ENCODE peak calls at places on chromosomes 1 and 21, in ten cellular contexts. A is CD4-positive, alpha-beta memory T cell; D is AG09309; I is activated CD4-positive, alpha-beta T cell treated with anti-CD3 and anti-CD28 coated beads, Interleukin-2, amount 50 U/mL, for 48 hours; U is T-helper 2 cell; B is NCI-H446 treated with DMSO at 0.1 percent for 48 hours; W is foreskin fibroblast; R is stimulated activated naive B cell treated with anti-CD40 and anti-IgM and Interleukin-4, amounts not matched to agents 10 μg/mL and 1 μg/mL and 100 μg/mL, for 72 hours; G is substantia nigra; Y is iris pigment epithelial cell. K is an unnamed sample.

GRCh38 chr1:89516055-89516454 is 8.6 kb upstream of the LRRC8B start:
- DNase-seq in A (no peak), D (no peak), I (no peak), U (no peak), B (no peak), W (peak), R (no peak), G (no peak), Y (peak), K (no peak)

GRCh38 chr21:16420086-16420724 is 690.4 kb downstream of the USP25 start:
- DNase-seq in A (no peak), D (no peak), I (no peak), U (no peak), B (peak), W (peak), R (no peak), G (no peak), Y (peak), K (no peak)

GRCh38 chr1:182595641-182596240 is 6.7 kb upstream of the RNASEL start:
- DNase-seq in A (peak), D (no peak), I (peak), U (peak), B (peak), W (peak), R (peak), G (peak), Y (peak), K (no peak)

GRCh38 chr1:6351480-6352137 is 42.0 kb downstream of the ACOT7 start:
- DNase-seq in A (no peak), D (no peak), I (no peak), U (no peak), B (peak), W (no peak), R (no peak), G (no peak), Y (no peak), K (no peak)

GRCh38 chr1:175268720-175269119 is 76.1 kb upstream of the KIAA0040 start:
- DNase-seq in A (no peak), D (no peak), I (no peak), U (no peak), B (no peak), W (no peak), R (no peak), G (no peak), Y (no peak), K (no peak)

GRCh38 chr1:22958556-22958955 is 14.1 kb downstream of the LACTBL1 start:
- DNase-seq in A (no peak), D (no peak), I (no peak), U (no peak), B (no peak), W (no peak), R (no peak), G (no peak), Y (no peak), K (no peak)

GRCh38 chr1:223291796-223292195 is 72.2 kb downstream of the SUSD4 start:
- DNase-seq in A (no peak), D (no peak), I (no peak), U (no peak), B (no peak), W (no peak), R (no peak), G (no peak), Y (no peak), K (no peak)

GRCh38 chr1:160874935-160875334 is 10.0 kb downstream of the ITLN1 start:
- DNase-seq in A (no peak), D (no peak), I (no peak), U (no peak), B (no peak), W (no peak), R (no peak), G (no peak), Y (no peak), K (no peak)

GRCh38 chr1:93322349-93322748 is 23.4 kb upstream of the DR1 start:
- DNase-seq in A (no peak), D (no peak), I (no peak), U (no peak), B (no peak), W (no peak), R (no peak), G (no peak), Y (no peak), K (no peak)

GRCh38 chr21:27519357-27519756 is 552.5 kb upstream of the ADAMTS5 start:
- DNase-seq in A (no peak), D (peak), I (no peak), U (no peak), B (peak), W (peak), R (no peak), G (no peak), Y (peak), K (peak)

GRCh38 chr21:15077529-15077928 is 12.7 kb upstream of the NRIP1 start:
- DNase-seq in A (no peak), D (no peak), I (no peak), U (no peak), B (no peak), W (no peak), R (no peak), G (no peak), Y (no peak), K (no peak)

K was measured in AG09319.